ENCODE peak calls at places on chromosomes 16 and 17, in six cellular contexts. A is fibroblast of the aortic adventitia, D is dorsolateral prefrontal cortex, X is heart right ventricle, N is uterus, S is PC-3. L is an unnamed sample.

GRCh38 chr17:6346387-6346786 is 88.5 kb downstream of the AIPL1 start:
- DNase-seq in A (no peak), D (no peak), X (no peak), N (no peak), S (no peak), L (no peak)

GRCh38 chr17:81188491-81188840 is 22.4 kb upstream of the AATK start:
- DNase-seq in A (no peak), D (no peak), X (no peak), N (no peak), S (no peak), L (no peak)

GRCh38 chr16:57143125-57143965 is 42.5 kb downstream of the PSME3IP1 start:
- DNase-seq in A (no peak), D (peak), X (no peak), N (no peak), S (no peak), L (no peak)

GRCh38 chr17:71764507-71764906 is 356.3 kb upstream of the SOX9 start:
- DNase-seq in A (no peak), D (no peak), X (no peak), N (no peak), S (peak), L (no peak)

GRCh38 chr16:89505204-89506112 is 2.7 kb upstream of the SPG7 start:
- DNase-seq in A (peak), D (peak), X (peak), N (peak), S (peak), L (no peak)

GRCh38 chr17:82334622-82335394 is 1.2 kb upstream of the SECTM1 start:
- DNase-seq in A (peak), D (no peak), X (peak), N (no peak), S (peak), L (no peak)

GRCh38 chr17:46727572-46728348 is 90.7 kb downstream of the WNT3 start:
- DNase-seq in A (peak), D (no peak), X (no peak), N (no peak), S (peak), L (no peak)

GRCh38 chr16:88077328-88078108 is 126.3 kb downstream of the BANP start:
- DNase-seq in A (no peak), D (no peak), X (no peak), N (no peak), S (no peak), L (no peak)

GRCh38 chr16:49348408-49349176 is 25.0 kb upstream of the C16orf78 start:
- DNase-seq in A (no peak), D (no peak), X (no peak), N (no peak), S (no peak), L (no peak)

GRCh38 chr16:13397126-13397525 is 495.7 kb downstream of the SHISA9 start:
- DNase-seq in A (no peak), D (no peak), X (no peak), N (no peak), S (no peak), L (no peak)

GRCh38 chr17:28369684-28370034 is 448 bp downstream of the VTN start:
- DNase-seq in A (no peak), D (no peak), X (no peak), N (no peak), S (no peak), L (no peak)

DNA sequence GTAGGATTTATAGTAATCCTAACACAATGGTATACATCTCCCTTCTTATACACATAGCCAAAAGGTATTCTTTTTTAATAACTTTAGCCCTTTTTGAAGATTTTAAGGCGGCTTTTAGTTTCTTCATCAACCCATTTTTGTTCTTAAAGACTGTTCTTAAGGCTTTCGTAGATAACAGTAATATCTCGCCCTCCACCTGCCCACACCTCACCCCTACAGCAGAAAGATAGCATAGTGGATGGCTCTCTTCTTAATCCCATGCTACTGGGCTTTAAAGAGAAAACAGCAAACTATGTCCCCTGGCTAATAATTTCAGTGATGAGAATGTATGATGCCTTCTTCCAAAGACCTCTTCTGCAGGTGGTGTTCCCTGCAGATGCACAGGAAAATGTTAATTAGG is 8.6 kb downstream of the IGSF6 start:
- DNase-seq in A (no peak), D (no peak), X (no peak), N (no peak), S (no peak), L (no peak)
- TF ChIP-seq CTCF in A (no peak), D (no peak), X (no peak), N (no peak), S (no peak), L (no peak)

GRCh38 chr17:31511176-31511540 is 119.7 kb downstream of the RAB11FIP4 start:
- DNase-seq in A (no peak), D (no peak), X (no peak), N (no peak), S (no peak), L (no peak)

GRCh38 chr17:31512104-31512740 is 120.7 kb downstream of the RAB11FIP4 start:
- DNase-seq in A (no peak), D (no peak), X (no peak), N (no peak), S (no peak), L (no peak)

GRCh38 chr17:31510273-31511175 is 119.0 kb downstream of the RAB11FIP4 start:
- DNase-seq in A (no peak), D (peak), X (peak), N (no peak), S (no peak), L (no peak)

GRCh38 chr17:31512796-31513195 is 121.3 kb downstream of the RAB11FIP4 start:
- DNase-seq in A (no peak), D (no peak), X (no peak), N (no peak), S (no peak), L (no peak)

DNA sequence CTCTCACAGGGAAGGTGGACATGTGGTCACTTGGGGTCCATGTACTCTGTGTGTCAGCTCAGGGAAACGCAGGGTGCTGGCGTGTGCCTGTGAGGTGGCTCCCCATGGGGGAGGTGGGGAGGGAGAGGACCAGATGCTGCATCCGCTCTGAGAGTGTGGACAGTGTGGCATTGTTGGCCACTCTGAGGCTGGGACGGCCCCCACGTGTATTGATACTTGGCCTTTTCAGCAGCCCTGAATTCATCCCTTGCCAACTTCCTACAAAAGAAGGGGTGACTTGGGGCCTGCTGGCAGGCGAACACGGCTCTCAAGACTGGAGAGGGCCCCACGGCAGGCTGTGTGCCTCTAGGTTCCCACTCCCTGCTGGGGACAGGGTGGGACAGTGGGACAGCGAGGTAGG is 120.1 kb downstream of the RAB11FIP4 start:
- DNase-seq in A (no peak), D (peak), X (no peak), N (no peak), S (no peak), L (no peak)
- TF ChIP-seq CTCF in A (no peak), D (no peak), X (no peak), N (no peak), S (no peak), L (no peak)

GRCh38 chr17:42520540-42520951 is 15.5 kb upstream of the NAGLU start:
- DNase-seq in A (no peak), D (no peak), X (no peak), N (no peak), S (no peak), L (no peak)

GRCh38 chr17:42521036-42521435 is 15.0 kb upstream of the NAGLU start:
- DNase-seq in A (no peak), D (no peak), X (no peak), N (no peak), S (no peak), L (no peak)

GRCh38 chr17:42518755-42519545 is 17.1 kb upstream of the NAGLU start:
- DNase-seq in A (peak), D (peak), X (peak), N (peak), S (no peak), L (no peak)

GRCh38 chr17:42518046-42518754 is 17.8 kb upstream of the NAGLU start:
- DNase-seq in A (peak), D (peak), X (peak), N (peak), S (peak), L (no peak)

GRCh38 chr17:42519546-42520444 is 16.2 kb upstream of the NAGLU start:
- DNase-seq in A (peak), D (peak), X (peak), N (peak), S (peak), L (no peak)
- TF ChIP-seq CTCF in A (peak), D (no peak), X (no peak), N (peak), S (no peak), L (no peak)

GRCh38 chr17:21452377-21453143 is 76.4 kb downstream of the KCNJ12 start:
- DNase-seq in A (peak), D (peak), X (peak), N (peak), S (peak), L (no peak)
- TF ChIP-seq CTCF in A (peak), D (peak), X (peak), N (peak), S (peak), L (peak)

GRCh38 chr17:11240041-11240801 is 792 bp upstream of the SHISA6 start:
- DNase-seq in A (no peak), D (peak), X (peak), N (no peak), S (no peak), L (no peak)
- TF ChIP-seq CTCF in A (no peak), D (peak), X (no peak), N (peak), S (no peak), L (peak)

GRCh38 chr16:30838876-30839471 is 52.0 kb upstream of the ZNF629 start:
- DNase-seq in A (no peak), D (no peak), X (no peak), N (no peak), S (no peak), L (no peak)
- TF ChIP-seq CTCF in A (peak), D (no peak), X (no peak), N (no peak), S (no peak), L (no peak)

DNA sequence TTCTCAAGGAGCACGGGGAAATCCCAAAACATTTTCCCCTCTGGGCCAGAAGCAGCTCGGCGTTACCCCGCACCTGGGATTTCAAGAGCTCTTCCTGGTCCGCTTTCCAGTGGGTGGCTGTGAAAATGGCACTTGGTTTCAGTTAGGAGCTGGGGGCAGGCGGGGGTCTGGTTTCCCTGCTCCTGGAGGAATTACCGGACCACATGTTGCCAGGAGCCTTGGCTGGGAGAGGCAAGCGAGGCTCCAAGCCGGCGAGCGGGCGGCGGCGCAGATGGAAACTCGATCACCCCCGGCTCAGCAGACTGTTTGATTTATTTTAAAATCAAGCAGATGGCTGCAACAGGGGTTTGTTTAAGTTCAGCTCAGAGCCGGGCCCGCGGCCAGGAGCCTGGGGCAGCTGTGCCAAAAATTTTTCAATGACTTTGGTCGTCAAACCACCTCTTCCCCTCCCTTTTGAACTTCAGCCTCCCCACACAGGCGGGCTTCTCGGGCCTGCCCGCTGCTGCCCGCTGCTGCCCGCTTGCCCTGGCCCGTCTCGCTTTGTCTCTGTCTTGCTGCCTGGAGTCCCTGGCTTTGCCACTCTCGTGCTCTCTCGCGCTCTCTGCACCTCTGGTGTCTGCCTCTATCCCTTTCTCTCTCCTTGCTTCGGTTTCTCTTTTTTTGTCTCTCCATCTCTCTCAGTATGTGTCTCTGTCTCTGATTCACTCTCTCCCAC is 108.0 kb upstream of the CIBAR2 start:
- DNase-seq in A (peak), D (peak), X (peak), N (peak), S (peak), L (no peak)
- TF ChIP-seq CTCF in A (no peak), D (no peak), X (peak), N (no peak), S (no peak), L (no peak)

GRCh38 chr16:85376292-85377095 is 236.6 kb upstream of the GSE1 start:
- DNase-seq in A (no peak), D (peak), X (peak), N (no peak), S (no peak), L (no peak)

GRCh38 chr16:85377388-85378144 is 235.6 kb upstream of the GSE1 start:
- DNase-seq in A (no peak), D (no peak), X (no peak), N (no peak), S (no peak), L (no peak)

GRCh38 chr16:85380002-85380395 is 233.1 kb upstream of the GSE1 start:
- DNase-seq in A (no peak), D (no peak), X (no peak), N (no peak), S (no peak), L (no peak)

GRCh38 chr16:85379041-85380001 is 233.8 kb upstream of the GSE1 start:
- DNase-seq in A (no peak), D (no peak), X (no peak), N (no peak), S (no peak), L (no peak)

DNA sequence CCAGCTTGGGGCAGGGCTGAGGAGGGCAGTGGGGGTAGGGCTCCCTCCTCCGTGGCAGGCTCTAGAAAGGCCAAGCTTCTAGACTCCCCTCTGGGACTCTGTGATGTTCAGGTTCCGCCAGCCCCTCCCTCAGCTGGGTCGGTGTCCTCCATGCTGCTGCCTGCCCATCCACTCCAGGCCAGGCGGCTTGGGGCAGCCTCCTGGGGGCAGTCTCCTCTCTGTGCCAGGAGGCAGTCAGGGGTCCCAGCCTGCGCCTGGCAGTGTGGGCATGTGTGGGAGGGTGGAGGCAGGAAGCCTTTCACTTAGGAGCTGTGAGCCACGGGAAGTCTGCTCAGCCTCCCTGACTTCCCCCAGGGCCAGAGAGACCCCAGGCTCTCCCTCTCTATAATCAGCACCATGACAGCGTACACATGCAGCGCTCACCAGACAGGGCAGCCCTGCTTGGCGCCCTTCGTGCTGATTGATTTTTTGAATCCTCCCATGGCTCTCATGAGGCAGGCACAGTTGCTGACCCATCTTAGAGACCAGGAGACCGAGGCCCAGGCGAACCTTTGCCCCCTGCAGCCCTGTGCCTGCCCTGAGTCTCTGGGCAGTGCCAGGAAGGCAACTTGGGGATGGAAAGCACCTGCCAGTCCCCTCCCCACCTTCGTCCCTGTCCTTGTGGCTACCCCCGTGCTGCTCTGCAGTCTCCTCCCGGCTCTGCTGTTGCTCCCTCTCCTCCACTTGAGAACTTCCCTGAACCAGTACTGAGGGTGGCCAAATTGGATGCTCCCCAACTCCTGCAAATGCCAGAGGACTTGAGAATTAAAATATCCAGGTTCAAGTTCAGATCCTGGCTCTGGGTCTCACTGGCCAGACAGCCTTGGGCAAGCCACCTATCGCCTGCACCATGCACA is 234.7 kb upstream of the GSE1 start:
- DNase-seq in A (no peak), D (no peak), X (no peak), N (no peak), S (no peak), L (no peak)
- TF ChIP-seq CTCF in A (no peak), D (no peak), X (no peak), N (no peak), S (no peak), L (no peak)

DNA sequence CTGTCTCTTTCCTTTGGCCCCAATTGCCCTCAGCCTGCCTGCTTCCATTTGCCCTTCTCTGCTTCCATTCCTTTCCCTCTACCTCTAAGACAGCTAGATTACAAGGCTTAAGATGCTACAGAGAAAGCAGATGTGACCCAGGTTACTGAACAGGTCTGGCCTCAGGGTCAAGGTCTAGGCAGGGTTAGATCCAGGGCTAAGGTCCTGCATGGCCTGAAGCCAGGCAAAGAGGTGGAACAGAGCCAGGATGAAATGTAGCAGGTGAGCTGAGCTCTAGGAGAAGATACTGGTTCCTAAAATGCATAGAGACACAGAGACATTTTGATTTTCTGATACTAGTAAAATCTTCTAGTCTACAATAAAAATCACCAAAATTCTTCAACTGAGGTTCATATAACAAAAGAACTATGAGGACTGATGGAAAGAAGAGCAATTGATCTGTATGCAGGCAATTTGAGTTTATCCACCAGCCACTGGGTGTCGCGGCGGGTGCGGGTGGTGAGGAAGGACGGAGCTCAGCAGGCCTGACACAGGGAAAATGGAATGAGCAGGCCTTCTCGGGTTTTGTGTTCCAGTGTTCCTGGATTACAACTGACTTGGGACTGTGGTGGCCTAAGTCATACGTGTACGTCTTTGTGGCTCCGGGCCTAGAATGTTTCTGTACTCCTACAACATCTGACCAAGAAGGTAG is 95.9 kb downstream of the MYH10 start:
- DNase-seq in A (no peak), D (no peak), X (no peak), N (no peak), S (no peak), L (no peak)
- TF ChIP-seq CTCF in A (no peak), D (no peak), X (no peak), N (no peak), S (no peak), L (no peak)

DNA sequence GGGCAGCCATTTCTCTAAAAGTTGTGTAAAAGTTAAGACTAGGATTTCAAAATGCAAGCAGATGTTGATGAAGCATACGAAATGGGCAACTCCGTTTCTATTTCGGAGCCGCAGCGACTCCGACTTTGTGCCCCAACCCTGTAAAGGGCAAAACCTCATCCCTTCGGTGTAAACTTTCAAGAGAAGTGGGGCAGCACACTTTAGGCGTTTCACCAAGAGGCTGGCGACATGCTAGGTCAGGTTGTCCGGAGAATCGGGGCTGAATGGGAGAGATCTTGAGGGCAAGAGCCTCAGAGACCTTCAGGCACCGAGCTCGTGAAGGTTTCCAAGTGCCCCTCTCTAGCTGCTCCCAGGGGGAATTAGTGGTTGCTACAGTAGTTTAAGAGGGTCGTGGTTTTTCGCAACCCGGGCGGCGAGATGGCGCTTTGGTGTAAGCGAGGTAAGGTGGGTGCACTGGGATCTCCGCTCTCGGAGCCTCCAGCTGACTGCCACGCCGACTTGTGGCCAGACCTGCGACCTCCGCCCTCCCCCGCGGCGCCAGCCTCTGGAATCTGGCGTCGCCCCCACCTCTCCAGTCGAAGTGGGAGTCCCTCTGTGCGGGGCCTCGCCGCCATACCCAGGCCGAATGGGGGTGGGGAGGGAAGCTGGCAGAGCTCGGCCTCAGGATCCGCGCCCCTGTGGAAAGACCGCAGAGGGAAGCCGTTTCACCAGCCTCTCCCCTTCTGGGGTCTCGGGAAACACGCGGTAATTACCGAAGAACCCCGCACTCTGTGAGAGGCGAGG is 979 bp upstream of the HEXIM2 start:
- DNase-seq in A (peak), D (peak), X (peak), N (peak), S (peak), L (no peak)
- TF ChIP-seq CTCF in A (peak), D (no peak), X (peak), N (peak), S (peak), L (peak)

L was measured in D721Med.